ENCODE peak calls at places on chromosome 7, in six cellular contexts. I, C, H, L, M and W are unnamed samples.

GRCh38 chr7:99379043-99379577 is 4.6 kb downstream of the ARPC1B start:
- DNase-seq in I (no peak), C (no peak), H (no peak), L (no peak), M (no peak), W (no peak)

GRCh38 chr7:4849390-4849789 is 12.4 kb downstream of the PAPOLB start:
- DNase-seq in I (peak; percentile 48), C (peak; percentile 81), H (peak; percentile 48), L (no peak), M (no peak), W (no peak)

GRCh38 chr7:151835636-151836035 is 41.3 kb downstream of the PRKAG2 start:
- DNase-seq in I (no peak), C (no peak), H (no peak), L (no peak), M (no peak), W (no peak)

GRCh38 chr7:86214734-86215133 is 429.0 kb upstream of the GRM3 start:
- DNase-seq in I (no peak), C (no peak), H (no peak), L (no peak), M (no peak), W (no peak)

GRCh38 chr7:73811760-73812168 is 19.0 kb upstream of the CLDN4 start:
- DNase-seq in I (peak; percentile 54), C (peak; percentile 87), H (peak; percentile 81), L (peak; percentile 58), M (peak; percentile 56), W (peak; percentile 56)

GRCh38 chr7:127107601-127108007 is 145.1 kb downstream of the GRM8 start:
- DNase-seq in I (peak; percentile 55), C (peak; percentile 45), H (peak; percentile 65), L (no peak), M (no peak), W (no peak)

GRCh38 chr7:151696738-151697514 is 177.2 kb upstream of the RHEB start:
- DNase-seq in I (peak; percentile 19), C (peak; percentile 73), H (no peak), L (no peak), M (peak; percentile 33), W (no peak)

GRCh38 chr7:12196386-12196785 is 14.7 kb upstream of the TMEM106B start:
- DNase-seq in I (no peak), C (no peak), H (no peak), L (no peak), M (no peak), W (no peak)

GRCh38 chr7:129376778-129377700 is 57.2 kb upstream of the STRIP2 start:
- DNase-seq in I (no peak), C (no peak), H (no peak), L (no peak), M (no peak), W (no peak)

GRCh38 chr7:23055582-23056178 is 41.8 kb upstream of the HYCC1 start:
- DNase-seq in I (peak; percentile 52), C (peak; percentile 70), H (peak; percentile 62), L (peak; percentile 17), M (no peak), W (peak; percentile 19)

GRCh38 chr7:113548561-113548960 is 370.2 kb downstream of the PPP1R3A start:
- DNase-seq in I (no peak), C (no peak), H (no peak), L (no peak), M (no peak), W (no peak)

GRCh38 chr7:134458341-134458805 is 527 bp downstream of the AKR1B1 start:
- DNase-seq in I (peak; percentile 49), C (peak; percentile 92), H (no peak), L (peak; percentile 55), M (no peak), W (peak; percentile 55)

GRCh38 chr7:12475362-12476063 is 71.8 kb upstream of the VWDE start:
- DNase-seq in I (no peak), C (no peak), H (peak; percentile 22), L (no peak), M (no peak), W (no peak)

DNA sequence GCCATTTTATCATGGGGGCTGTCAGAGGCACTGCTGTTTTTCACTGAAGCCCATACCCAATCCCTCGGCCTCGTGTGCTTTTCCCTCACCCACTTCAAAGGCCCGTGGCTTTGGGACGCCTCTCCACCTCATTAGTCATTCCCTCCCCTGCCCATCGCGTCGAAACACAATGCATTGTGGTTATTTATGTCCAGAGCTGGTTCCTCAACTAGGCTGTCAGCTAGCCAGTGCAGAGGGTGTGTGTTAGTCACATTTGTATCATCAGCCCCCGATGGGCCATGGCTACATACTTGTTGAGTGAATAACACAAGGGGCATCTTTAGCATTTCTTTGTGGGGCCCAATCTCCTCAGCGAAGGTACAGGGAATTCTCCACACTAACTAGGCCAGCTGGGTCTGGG is 3.8 kb upstream of the CRCP start:
- DNase-seq in I (peak; percentile 48), C (no peak), H (no peak), L (no peak), M (no peak), W (no peak)
- TF ChIP-seq TAF1 in I (no peak), C (no peak), H (no peak), L (no peak), M (no peak), W (no peak)

GRCh38 chr7:27605689-27606269 is 56.9 kb downstream of the HIBADH start:
- DNase-seq in I (peak; percentile 39), C (no peak), H (no peak), L (no peak), M (no peak), W (no peak)
- TF ChIP-seq TAF1 in I (no peak), C (no peak), H (no peak), L (no peak), M (no peak), W (no peak)

DNA sequence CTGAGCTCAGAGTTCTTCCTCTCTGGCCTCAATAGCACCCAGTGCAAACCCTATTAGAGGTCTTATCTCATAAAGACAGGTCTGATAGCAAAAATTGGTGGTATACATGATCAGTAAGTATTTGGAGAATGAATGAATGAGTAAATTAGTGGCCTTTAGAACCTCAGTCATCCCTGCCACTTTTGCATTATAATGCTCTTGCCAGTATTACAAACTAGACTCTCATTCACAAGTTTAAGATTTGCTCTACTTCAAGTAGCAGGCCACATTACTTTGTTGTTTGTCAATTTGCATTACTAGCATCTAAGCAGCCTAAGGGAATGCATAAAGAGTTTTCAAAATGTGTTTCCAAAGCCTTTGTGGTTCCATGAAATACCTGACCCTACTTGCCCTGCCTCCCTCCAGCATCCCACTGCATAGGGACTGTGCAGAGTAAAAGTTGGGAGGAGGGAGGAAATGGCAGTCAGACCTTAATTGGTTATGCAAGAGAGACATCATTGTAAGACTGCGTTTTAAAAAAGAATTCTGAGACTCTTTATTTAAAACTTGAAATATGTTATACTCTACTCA is 21.3 kb downstream of the TSPAN12 start:
- DNase-seq in I (no peak), C (no peak), H (no peak), L (no peak), M (no peak), W (no peak)
- TF ChIP-seq TAF1 in I (no peak), C (no peak), H (no peak), L (no peak), M (no peak), W (no peak)

GRCh38 chr7:96184783-96185182 is 137.1 kb downstream of the SLC25A13 start:
- DNase-seq in I (no peak), C (no peak), H (no peak), L (no peak), M (no peak), W (no peak)

GRCh38 chr7:96181174-96181573 is 140.7 kb downstream of the SLC25A13 start:
- DNase-seq in I (no peak), C (no peak), H (no peak), L (no peak), M (no peak), W (no peak)

GRCh38 chr7:96182424-96183158 is 139.3 kb downstream of the SLC25A13 start:
- DNase-seq in I (no peak), C (no peak), H (no peak), L (peak; percentile 3), M (no peak), W (no peak)

GRCh38 chr7:96179863-96180262 is 142.0 kb downstream of the SLC25A13 start:
- DNase-seq in I (no peak), C (no peak), H (no peak), L (no peak), M (no peak), W (no peak)

DNA sequence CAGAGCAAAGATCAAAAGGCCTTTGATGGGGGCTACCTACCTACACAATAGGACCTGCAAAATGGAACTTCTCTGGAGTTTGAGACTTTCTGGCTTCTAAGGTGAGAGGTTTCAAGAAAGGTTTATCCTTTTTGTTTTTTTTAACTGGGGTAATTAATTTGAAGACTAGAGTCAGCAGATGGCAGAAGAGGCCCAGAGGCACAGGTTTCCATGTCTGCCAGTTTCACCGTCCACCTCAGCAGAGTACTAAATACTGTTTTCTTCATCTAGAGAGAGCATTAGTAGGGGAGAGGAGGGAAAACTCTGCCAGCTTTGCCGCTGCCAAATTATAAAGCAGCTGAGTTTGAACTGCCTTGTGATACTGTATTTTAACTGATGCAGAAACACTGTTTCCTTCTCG is 138.7 kb downstream of the SLC25A13 start:
- DNase-seq in I (no peak), C (no peak), H (no peak), L (no peak), M (no peak), W (no peak)
- TF ChIP-seq TAF1 in I (no peak), C (no peak), H (no peak), L (no peak), M (no peak), W (no peak)

GRCh38 chr7:1402791-1403755 is 56.2 kb downstream of the MICALL2 start:
- DNase-seq in I (no peak), C (peak; percentile 35), H (no peak), L (no peak), M (no peak), W (no peak)

GRCh38 chr7:1404881-1405548 is 54.3 kb downstream of the MICALL2 start:
- DNase-seq in I (no peak), C (peak; percentile 51), H (no peak), L (no peak), M (no peak), W (no peak)

GRCh38 chr7:1402110-1402790 is 57.0 kb downstream of the MICALL2 start:
- DNase-seq in I (no peak), C (no peak), H (no peak), L (no peak), M (no peak), W (no peak)

GRCh38 chr7:1401011-1401410 is 58.3 kb downstream of the MICALL2 start:
- DNase-seq in I (no peak), C (no peak), H (no peak), L (no peak), M (no peak), W (no peak)

DNA sequence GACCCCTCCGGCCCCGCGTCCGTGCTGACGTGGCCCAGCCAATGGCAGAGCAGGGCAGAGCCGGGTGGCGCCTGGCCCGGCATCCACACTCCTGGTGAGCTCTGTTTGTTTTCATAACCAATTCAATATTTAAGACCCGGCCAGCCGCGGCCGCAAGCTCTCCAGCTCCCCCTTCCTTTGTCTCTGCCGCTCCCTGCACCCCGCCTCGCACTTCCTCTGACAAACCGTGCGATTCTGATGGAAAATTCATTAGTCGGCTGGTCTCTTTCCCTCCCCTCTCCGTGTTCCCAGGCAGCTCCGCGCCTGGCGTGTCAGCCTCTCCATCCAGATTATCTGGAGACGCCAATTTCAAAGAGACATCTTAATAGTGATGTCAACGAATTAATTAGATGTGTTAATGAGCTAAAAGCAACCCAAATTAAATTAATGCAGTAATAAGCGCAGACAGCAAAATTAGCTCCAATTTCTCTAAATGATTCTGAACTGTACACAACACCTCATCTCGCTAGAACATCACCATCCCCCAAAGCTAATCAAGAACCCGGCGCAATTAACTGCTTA is 55.3 kb downstream of the MICALL2 start:
- DNase-seq in I (no peak), C (peak; percentile 77), H (no peak), L (no peak), M (no peak), W (no peak)
- TF ChIP-seq TAF1 in I (no peak), C (no peak), H (no peak), L (no peak), M (no peak), W (no peak)

GRCh38 chr7:155618708-155619633 is 25.5 kb upstream of the RBM33 start:
- DNase-seq in I (peak; percentile 98), C (no peak), H (no peak), L (no peak), M (no peak), W (no peak)
- TF ChIP-seq TAF1 in I (peak; percentile 28), C (no peak), H (no peak), L (no peak), M (no peak), W (no peak)